ENCODE peak calls at places on chromosome 2, in five cellular contexts. Q, E, B, C and S are unnamed samples.

GRCh38 chr2:235373171-235373570 is 120.7 kb upstream of the AGAP1 start:
- DNase-seq in Q (no peak), C (no peak), E (no peak), B (peak; percentile 3), S (no peak)

GRCh38 chr2:10157293-10157692 is 34.8 kb downstream of the RRM2 start:
- DNase-seq in E (no peak), B (peak; percentile 25), Q (no peak), C (no peak), S (no peak)

GRCh38 chr2:96167407-96168013 is 22.3 kb upstream of the DUSP2 start:
- DNase-seq in C (no peak), E (no peak), B (no peak), Q (no peak), S (no peak)

GRCh38 chr2:168456526-168457176 is 579 bp downstream of the CERS6 start:
- DNase-seq in B (peak; percentile 29), Q (peak; percentile 49), C (peak; percentile 37), E (peak; percentile 13), S (no peak)

GRCh38 chr2:96962567-96963203 is 23.7 kb downstream of the FAM178B start:
- DNase-seq in E (peak; percentile 63), C (no peak), Q (no peak), B (peak; percentile 24), S (no peak)

GRCh38 chr2:109265369-109265768 is 136.4 kb downstream of the SH3RF3 start:
- DNase-seq in Q (no peak), C (no peak), B (no peak), E (no peak), S (no peak)

GRCh38 chr2:134431837-134432437 is 178.1 kb downstream of the MGAT5 start:
- DNase-seq in C (no peak), B (peak; percentile 75), Q (no peak), E (no peak), S (no peak)

GRCh38 chr2:133640103-133640502 is 71.8 kb upstream of the NCKAP5 start:
- DNase-seq in E (no peak), C (no peak), B (no peak), Q (no peak), S (no peak)

GRCh38 chr2:232951891-232952290 is 61.2 kb downstream of the NGEF start:
- DNase-seq in B (peak; percentile 57), Q (no peak), E (no peak), C (no peak), S (no peak)

GRCh38 chr2:106745468-106745867 is 140.5 kb downstream of the ST6GAL2 start:
- DNase-seq in C (peak; percentile 46), Q (no peak), E (no peak), B (no peak), S (no peak)

GRCh38 chr2:233247744-233248143 is 3.7 kb upstream of the ATG16L1 start:
- DNase-seq in B (peak; percentile 36), C (no peak), E (peak; percentile 63), Q (no peak), S (no peak)

GRCh38 chr2:88838165-88838635 is 146.7 kb downstream of the RPIA start:
- DNase-seq in Q (no peak), B (no peak), E (no peak), C (no peak), S (no peak)

GRCh38 chr2:241895732-241896641 is 26.5 kb downstream of the RTP5 start:
- DNase-seq in C (peak; percentile 24), Q (peak; percentile 27), B (peak; percentile 51), E (no peak), S (no peak)

GRCh38 chr2:26173596-26174482 is 951 bp downstream of the GAREM2 start:
- DNase-seq in B (no peak), Q (no peak), C (no peak), E (no peak), S (peak; percentile 22)

GRCh38 chr2:178632729-178633128 is 152.5 kb downstream of the PLEKHA3 start:
- DNase-seq in Q (no peak), B (no peak), C (no peak), E (no peak), S (no peak)

GRCh38 chr2:96214554-96214953 is 5.9 kb upstream of the STARD7 start:
- DNase-seq in Q (no peak), C (no peak), B (no peak), E (no peak), S (no peak)

GRCh38 chr2:192030289-192030688 is 164.4 kb downstream of the TMEFF2 start:
- DNase-seq in B (no peak), E (no peak), Q (no peak), C (no peak), S (no peak)

GRCh38 chr2:101149241-101150192 is 1.7 kb downstream of the TBC1D8 start:
- DNase-seq in C (peak; percentile 25), B (no peak), Q (peak; percentile 40), E (no peak), S (peak; percentile 30)

GRCh38 chr2:108084311-108084710 is 98.0 kb downstream of the SLC5A7 start:
- DNase-seq in E (no peak), B (no peak), Q (no peak), C (no peak), S (no peak)

GRCh38 chr2:159922563-159922962 is 124.6 kb upstream of the CD302 start:
- DNase-seq in Q (no peak), C (no peak), E (no peak), B (peak; percentile 9), S (no peak)

GRCh38 chr2:88967844-88968243 is 276.4 kb downstream of the RPIA start:
- DNase-seq in E (no peak), C (no peak), B (peak; percentile 6), Q (no peak), S (no peak)

GRCh38 chr2:180540761-180541160 is 439.6 kb upstream of the UBE2E3 start:
- DNase-seq in E (no peak), Q (no peak), B (no peak), C (no peak), S (no peak)

GRCh38 chr2:28009732-28010131 is 119.2 kb downstream of the BABAM2 start:
- DNase-seq in E (no peak), Q (no peak), C (no peak), B (peak; percentile 13), S (no peak)